ENCODE peak calls at places on chromosomes 11 and 22, in four cellular contexts. P is sigmoid colon, T is heart right ventricle, B is transverse colon. Y is an unnamed sample.

GRCh38 chr22:45866398-45867117 is 110.4 kb downstream of the WNT7B start:
- DNase-seq in T (no peak), P (no peak), B (no peak), Y (no peak)

GRCh38 chr11:22634897-22635629 is 9.4 kb upstream of the FANCF start:
- DNase-seq in T (no peak), P (no peak), B (no peak), Y (no peak)

GRCh38 chr11:112321521-112322172 is 61.0 kb upstream of the PLET1 start:
- DNase-seq in T (peak), B (peak), P (no peak), Y (no peak)

GRCh38 chr11:118609380-118610219 is 2.2 kb downstream of the PHLDB1 start:
- DNase-seq in P (peak), B (no peak), T (peak), Y (no peak)

GRCh38 chr11:128498846-128499245 is 88.5 kb downstream of the ETS1 start:
- DNase-seq in B (no peak), T (no peak), P (no peak), Y (no peak)

GRCh38 chr11:5274340-5274739 is 4.6 kb upstream of the HBE1 start:
- DNase-seq in B (no peak), T (no peak), P (no peak), Y (no peak)

GRCh38 chr11:95142431-95142830 is 52.8 kb downstream of the ENDOD1 start:
- DNase-seq in P (no peak), T (no peak), B (no peak), Y (no peak)

GRCh38 chr11:69105431-69106123 is 50.2 kb upstream of the SMIM38 start:
- DNase-seq in P (no peak), T (no peak), B (no peak), Y (no peak)

GRCh38 chr11:124415356-124415923 is 9.2 kb downstream of the OR8B4 start:
- DNase-seq in T (no peak), B (no peak), P (no peak), Y (no peak)

GRCh38 chr11:57644748-57645715 is 4.7 kb downstream of the YPEL4 start:
- DNase-seq in T (peak), P (peak), B (peak), Y (peak)

GRCh38 chr11:129972596-129972995 is 30.0 kb downstream of the PRDM10 start:
- DNase-seq in T (no peak), B (no peak), P (no peak), Y (no peak)

GRCh38 chr11:129974672-129975071 is 28.0 kb downstream of the PRDM10 start:
- DNase-seq in B (no peak), P (no peak), T (no peak), Y (no peak)

GRCh38 chr11:129973068-129973467 is 29.6 kb downstream of the PRDM10 start:
- DNase-seq in T (no peak), B (no peak), P (no peak), Y (no peak)

GRCh38 chr11:129974237-129974636 is 28.4 kb downstream of the PRDM10 start:
- DNase-seq in T (no peak), B (no peak), P (no peak), Y (no peak)

DNA sequence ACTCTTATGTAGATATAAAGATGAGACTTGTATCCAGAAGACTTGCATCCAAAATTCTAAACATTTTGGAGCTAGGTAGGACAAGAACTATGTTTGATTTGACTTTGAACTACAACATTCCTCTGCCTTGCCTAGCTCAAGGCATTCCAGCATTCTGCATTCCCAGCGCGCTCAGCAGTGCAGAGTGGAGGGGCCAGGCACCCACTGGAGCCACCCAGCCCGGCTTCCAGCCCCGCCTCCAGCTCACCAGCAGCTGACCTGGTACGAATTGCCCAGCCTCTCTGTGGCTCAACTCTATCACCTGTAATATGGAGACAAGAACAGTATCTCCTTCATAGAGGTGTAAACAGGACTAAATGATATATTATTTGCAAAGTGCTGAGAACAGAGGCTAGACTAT is 28.8 kb downstream of the PRDM10 start:
- DNase-seq in T (peak), B (no peak), P (no peak), Y (peak)
- H3K27ac ChIP-seq in T (no peak), B (no peak), P (no peak), Y (peak)

DNA sequence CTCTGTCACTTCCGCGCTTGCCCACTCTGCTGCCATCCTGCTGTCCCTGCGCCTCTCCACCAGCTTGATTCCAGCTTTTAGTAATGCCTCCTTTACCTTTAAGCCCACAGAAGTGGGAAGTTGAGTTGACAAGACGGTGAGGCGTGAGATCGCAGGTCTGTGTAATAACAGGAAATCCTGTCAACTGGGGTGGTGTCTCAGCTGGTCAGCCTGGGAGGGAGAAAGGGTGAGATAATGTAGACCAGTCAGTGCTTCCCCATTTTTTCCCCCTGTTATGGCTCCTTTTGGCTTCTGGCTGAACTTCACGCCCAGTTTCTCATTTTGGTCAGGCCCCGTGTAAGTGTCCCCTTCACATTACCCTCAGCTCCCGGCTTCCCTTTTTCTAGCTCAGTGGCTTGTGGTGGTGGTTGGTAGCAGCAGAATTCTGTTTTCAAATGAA is 98.9 kb downstream of the TRAF6 start:
- DNase-seq in B (peak), T (peak), P (no peak), Y (no peak)
- H3K27ac ChIP-seq in B (peak), T (peak), P (no peak), Y (peak)

DNA sequence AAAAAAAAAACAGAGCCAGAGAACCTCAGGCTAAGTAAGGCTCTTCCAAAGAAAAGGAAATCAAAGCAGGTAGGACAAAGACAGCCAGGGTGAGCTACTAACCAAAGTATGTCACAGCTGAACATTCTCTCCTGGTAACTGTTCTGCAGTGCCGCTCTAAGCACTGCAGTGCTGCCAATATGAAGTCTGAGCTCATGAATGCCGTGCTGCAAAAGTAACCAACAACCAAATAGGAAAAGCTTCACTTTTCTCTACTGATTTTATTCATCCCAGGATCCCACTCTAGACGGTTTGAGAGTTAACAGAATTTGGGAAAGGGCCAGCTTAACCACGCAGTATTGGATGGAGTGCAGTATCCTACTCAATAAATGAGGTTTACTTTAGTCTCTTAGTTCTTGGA is 3.5 kb downstream of the SIK3 start:
- DNase-seq in P (no peak), T (no peak), B (no peak), Y (no peak)
- H3K27ac ChIP-seq in P (peak), T (peak), B (peak), Y (no peak)

DNA sequence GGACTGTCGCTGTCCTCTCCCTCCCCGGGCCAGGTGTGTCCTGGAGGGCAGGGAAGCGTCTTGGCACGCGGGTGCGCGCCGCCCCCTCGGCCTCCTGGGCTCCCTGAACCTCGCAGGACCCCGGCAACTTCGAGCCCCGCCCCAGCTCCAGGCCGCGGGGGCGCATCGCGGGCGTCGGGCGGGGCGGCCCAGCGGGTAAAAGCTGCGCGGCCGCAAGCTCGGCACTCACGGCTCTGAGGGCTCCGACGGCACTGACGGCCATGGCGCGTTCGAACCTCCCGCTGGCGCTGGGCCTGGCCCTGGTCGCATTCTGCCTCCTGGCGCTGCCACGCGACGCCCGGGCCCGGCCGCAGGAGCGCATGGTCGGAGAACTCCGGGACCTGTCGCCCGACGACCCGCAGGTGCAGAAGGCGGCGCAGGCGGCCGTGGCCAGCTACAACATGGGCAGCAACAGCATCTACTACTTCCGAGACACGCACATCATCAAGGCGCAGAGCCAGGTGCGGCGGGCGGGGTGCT is at the start of gene CST6:
- DNase-seq in B (no peak), P (no peak), T (no peak), Y (peak)
- H3K27ac ChIP-seq in B (no peak), P (no peak), T (no peak), Y (peak)

DNA sequence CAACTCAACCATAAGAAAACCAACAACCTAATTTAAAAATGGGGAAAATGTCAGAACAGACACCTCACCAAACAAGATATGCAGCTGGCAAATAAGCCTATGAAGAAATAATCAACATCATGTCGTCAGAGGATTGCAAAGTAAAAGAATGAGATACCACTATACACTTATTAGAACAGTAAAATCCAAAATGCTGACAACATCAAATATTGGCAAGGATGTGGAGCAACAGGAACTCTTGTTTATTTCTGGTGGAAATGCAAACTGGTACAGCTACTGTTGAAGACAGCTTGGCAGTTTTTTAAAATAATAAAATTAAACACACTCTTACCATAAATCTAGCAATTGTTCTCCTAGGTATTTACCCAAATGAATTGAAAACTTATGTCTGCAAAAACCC is 140.7 kb upstream of the B3GAT1 start:
- DNase-seq in T (peak), P (no peak), B (no peak), Y (no peak)
- H3K27ac ChIP-seq in T (no peak), P (no peak), B (no peak), Y (no peak)

GRCh38 chr11:73003083-73003482 is 139.0 kb downstream of the FCHSD2 start:
- DNase-seq in B (no peak), T (no peak), P (no peak), Y (no peak)

GRCh38 chr11:73004088-73004487 is 138.0 kb downstream of the FCHSD2 start:
- DNase-seq in B (no peak), T (no peak), P (no peak), Y (no peak)

GRCh38 chr11:72996959-72997358 is 145.2 kb downstream of the FCHSD2 start:
- DNase-seq in P (no peak), T (no peak), B (no peak), Y (no peak)

GRCh38 chr11:73001615-73002014 is 140.5 kb downstream of the FCHSD2 start:
- DNase-seq in B (no peak), T (no peak), P (no peak), Y (no peak)
- H3K27ac ChIP-seq in B (no peak), T (no peak), P (no peak), Y (no peak)

GRCh38 chr22:27220349-27220748 is 563.0 kb downstream of the MIAT start:
- DNase-seq in P (peak), T (no peak), B (no peak), Y (no peak)
- H3K27ac ChIP-seq in P (peak), T (peak), B (no peak), Y (no peak)

GRCh38 chr11:16613401-16614381 is 124.8 kb upstream of the C11orf58 start:
- DNase-seq in T (peak), P (peak), B (peak), Y (peak)
- H3K27ac ChIP-seq in T (peak), P (no peak), B (peak), Y (no peak)

Y was measured in left lung.